ENCODE peak calls at places on chromosomes 11 and 22, in six cellular contexts. W is EL; V is stimulated activated CD4-positive, alpha-beta T cell treated with anti-CD3 and anti-CD28 coated beads, TNF-alpha, amount 100 ng/mL, for 4 hours; O is hypothalamus; G is HT1080; J is NCI-H1092 treated with DMSO at 0.1 percent for 48 hours. L is an unnamed sample.

GRCh38 chr11:132895340-132895739 is 637.0 kb downstream of the OPCML start:
- DNase-seq in W (no peak), V (no peak), O (no peak), G (peak), J (no peak), L (peak)

GRCh38 chr11:1012740-1013627 is 23.5 kb downstream of the MUC6 start:
- DNase-seq in W (no peak), V (no peak), O (no peak), G (no peak), J (peak), L (peak)

GRCh38 chr11:33633251-33634003 is 67.2 kb downstream of the C11orf91 start:
- DNase-seq in W (peak), V (no peak), O (no peak), G (peak), J (no peak), L (peak)

GRCh38 chr11:56700242-56700918 is 1.5 kb downstream of the OR9G1 start:
- DNase-seq in W (no peak), V (no peak), O (no peak), G (peak), J (no peak), L (no peak)

GRCh38 chr11:15095736-15096228 is 18.9 kb upstream of the INSC start:
- DNase-seq in W (no peak), V (no peak), O (no peak), G (peak), J (no peak), L (no peak)

GRCh38 chr11:77823775-77824174 is 2.8 kb downstream of the AAMDC start:
- DNase-seq in W (peak), V (no peak), O (no peak), G (no peak), J (no peak), L (no peak)

GRCh38 chr11:125264091-125265022 is 99.8 kb downstream of the PKNOX2 start:
- DNase-seq in W (no peak), V (no peak), O (no peak), G (no peak), J (no peak), L (no peak)

GRCh38 chr11:34787899-34788298 is 128.3 kb downstream of the APIP start:
- DNase-seq in W (no peak), V (no peak), O (no peak), G (no peak), J (no peak), L (no peak)

GRCh38 chr11:71330349-71330748 is 78.0 kb upstream of the SHANK2 start:
- DNase-seq in W (no peak), V (no peak), O (no peak), G (no peak), J (no peak), L (no peak)

GRCh38 chr11:71309181-71309580 is 56.8 kb upstream of the SHANK2 start:
- DNase-seq in W (no peak), V (no peak), O (no peak), G (no peak), J (no peak), L (no peak)

GRCh38 chr22:38649841-38650522 is 6.2 kb downstream of the FAM227A start:
- DNase-seq in W (no peak), V (no peak), O (no peak), G (no peak), J (no peak), L (peak)

GRCh38 chr11:123357990-123358827 is 71.9 kb upstream of the GRAMD1B start:
- DNase-seq in W (peak), V (no peak), O (peak), G (peak), J (peak), L (no peak)

L was measured in NCI-H510A treated with DMSO at 0.1 percent for 48 hours.